ENCODE peak calls at places on chromosomes 12 and 14, in eight cellular contexts. A is Calu3; S is nephron progenitor cell; O is erythroblast; G is nucleus accumbens; X is activated CD4-positive, alpha-beta memory T cell treated with anti-CD3 and anti-CD28 coated beads for 36 hours; Q is T47D; R is HuH-7. B is an unnamed sample.

GRCh38 chr14:92494512-92494911 is 19.1 kb upstream of the RIN3 start:
- DNase-seq in A (no peak), S (no peak), O (no peak), G (no peak), X (no peak), Q (no peak), R (no peak), B (no peak)

GRCh38 chr12:113070117-113070906 is 13.8 kb downstream of the DTX1 start:
- DNase-seq in A (no peak), S (no peak), O (no peak), G (no peak), X (peak), Q (no peak), R (no peak), B (peak)

GRCh38 chr12:2212971-2213869 is 160.4 kb downstream of the CACNA1C start:
- DNase-seq in A (no peak), S (peak), O (no peak), G (peak), X (no peak), Q (no peak), R (peak), B (no peak)

GRCh38 chr12:69405466-69405865 is 45.9 kb downstream of the YEATS4 start:
- DNase-seq in A (peak), S (no peak), O (no peak), G (peak), X (no peak), Q (no peak), R (no peak), B (no peak)

GRCh38 chr12:12201274-12201758 is 65.5 kb downstream of the LRP6 start:
- DNase-seq in A (no peak), S (no peak), O (peak), G (no peak), X (peak), Q (no peak), R (no peak), B (no peak)

GRCh38 chr14:103634156-103634555 is 5.1 kb downstream of the KLC1 start:
- DNase-seq in A (no peak), S (no peak), O (no peak), G (no peak), X (no peak), Q (no peak), R (no peak), B (no peak)

GRCh38 chr14:100771121-100771800 is 44.6 kb downstream of the DLK1 start:
- DNase-seq in A (no peak), S (no peak), O (no peak), G (no peak), X (no peak), Q (no peak), R (no peak), B (no peak)

GRCh38 chr14:100841445-100842403 is 15.8 kb downstream of the MEG3 start:
- DNase-seq in A (no peak), S (no peak), O (no peak), G (no peak), X (no peak), Q (no peak), R (no peak), B (no peak)

GRCh38 chr12:63362166-63362565 is 211.2 kb upstream of the AVPR1A start:
- DNase-seq in A (no peak), S (no peak), O (no peak), G (no peak), X (no peak), Q (no peak), R (no peak), B (no peak)

B was measured in heart left ventricle.